ENCODE peak calls at places on chromosomes 13 and 19, in four cellular contexts. T is K562, M is HepG2, K is tibial nerve. A is an unnamed sample.

GRCh38 chr13:36275190-36276002 is 22.2 kb downstream of the CCDC169 start:
- DNase-seq in T (no peak), K (peak), M (peak), A (no peak)

GRCh38 chr19:435056-435706 is 25.7 kb downstream of the SHC2 start:
- DNase-seq in T (no peak), K (no peak), M (no peak), A (no peak)

GRCh38 chr19:13100031-13100588 is 2.5 kb downstream of the LYL1 start:
- DNase-seq in T (no peak), M (no peak), K (no peak), A (no peak)

GRCh38 chr19:8608858-8609209 is 1.7 kb downstream of the ADAMTS10 start:
- DNase-seq in M (no peak), K (no peak), T (no peak), A (no peak)

GRCh38 chr19:45163751-45164150 is 3.0 kb upstream of the NKPD1 start:
- DNase-seq in T (no peak), M (no peak), K (no peak), A (no peak)

GRCh38 chr13:73967397-73968165 is 166.6 kb downstream of the KLF12 start:
- DNase-seq in K (no peak), M (no peak), T (no peak), A (no peak)

GRCh38 chr19:13588953-13589833 is 82.9 kb upstream of the CACNA1A start:
- DNase-seq in M (peak), T (peak), K (peak), A (peak)

GRCh38 chr13:27628081-27628480 is 6.4 kb downstream of the POLR1D start:
- DNase-seq in T (no peak), M (no peak), K (no peak), A (no peak)

GRCh38 chr13:97574926-97575325 is 141.0 kb downstream of the RAP2A start:
- DNase-seq in T (no peak), K (no peak), M (peak), A (no peak)

GRCh38 chr13:50993371-50993770 is 83.8 kb downstream of the RNASEH2B start:
- DNase-seq in K (no peak), T (no peak), M (no peak), A (no peak)

GRCh38 chr13:50989476-50989875 is 79.9 kb downstream of the RNASEH2B start:
- DNase-seq in K (peak), M (peak), T (peak), A (no peak)

GRCh38 chr13:50991624-50992610 is 82.3 kb downstream of the RNASEH2B start:
- DNase-seq in K (no peak), T (no peak), M (no peak), A (no peak)

GRCh38 chr13:50990050-50990449 is 80.5 kb downstream of the RNASEH2B start:
- DNase-seq in T (peak), M (no peak), K (no peak), A (no peak)

DNA sequence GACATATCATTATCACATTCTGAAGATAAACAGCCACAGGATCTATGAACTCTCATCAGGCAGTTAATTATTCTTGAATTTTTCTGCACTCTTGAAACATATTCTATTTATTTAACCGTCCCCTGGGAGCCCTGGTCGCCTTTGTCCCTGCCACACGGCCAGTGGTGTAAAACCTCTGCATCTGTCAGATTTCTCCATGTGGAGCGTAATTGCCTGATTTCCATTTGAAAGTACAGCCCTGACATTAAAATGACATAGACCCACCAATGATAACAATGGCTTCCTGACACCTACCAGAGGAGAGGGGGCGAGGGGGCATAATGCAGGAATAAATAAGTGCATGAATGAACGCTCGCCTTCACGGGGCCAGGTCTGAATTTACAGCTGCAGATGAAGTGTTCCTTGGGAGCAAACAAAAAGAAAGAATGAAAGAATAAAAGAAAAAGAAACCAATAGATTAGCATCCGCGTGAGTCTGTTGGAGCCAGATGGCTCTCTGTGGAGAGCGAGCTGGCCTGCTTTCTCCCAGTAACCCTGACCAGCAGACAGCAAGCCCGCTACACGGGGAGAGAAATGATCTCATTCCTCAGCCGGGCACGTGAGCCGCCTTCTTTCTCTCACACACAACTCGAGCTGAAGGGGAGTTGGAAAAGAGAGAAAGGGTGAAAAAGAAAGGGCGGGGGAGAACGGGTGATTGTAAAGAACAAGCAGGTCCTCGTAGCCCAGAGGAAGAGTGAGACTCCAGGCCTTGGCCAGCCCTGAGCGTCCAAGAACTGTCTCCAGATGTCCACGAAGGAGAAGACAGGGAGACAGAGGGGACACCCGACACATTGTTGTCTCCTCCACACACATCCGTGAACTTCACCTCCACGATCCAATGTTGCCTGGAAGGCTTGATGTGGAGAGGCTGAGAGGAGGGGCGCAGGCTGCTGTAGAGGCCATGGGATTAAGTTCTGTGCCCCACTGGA is 81.2 kb downstream of the RNASEH2B start:
- DNase-seq in T (no peak), M (no peak), K (peak), A (no peak)
- TF ChIP-seq EP300 in T (no peak), M (no peak), K (peak), A (no peak)

GRCh38 chr19:10513223-10513622 is 4.0 kb downstream of the S1PR5 start:
- DNase-seq in K (no peak), T (no peak), M (no peak), A (no peak)
- H3K27ac ChIP-seq in K (no peak), T (no peak), M (no peak), A (no peak)

GRCh38 chr13:39941236-39941635 is 285.8 kb downstream of the COG6 start:
- DNase-seq in T (no peak), M (no peak), K (no peak), A (no peak)

GRCh38 chr13:39943711-39944110 is 288.2 kb downstream of the COG6 start:
- DNase-seq in K (no peak), M (no peak), T (no peak), A (no peak)

GRCh38 chr13:39942177-39942900 is 286.9 kb downstream of the COG6 start:
- DNase-seq in K (no peak), T (no peak), M (no peak), A (no peak)

GRCh38 chr13:39945226-39945625 is 289.8 kb downstream of the COG6 start:
- DNase-seq in K (no peak), T (no peak), M (no peak), A (no peak)

DNA sequence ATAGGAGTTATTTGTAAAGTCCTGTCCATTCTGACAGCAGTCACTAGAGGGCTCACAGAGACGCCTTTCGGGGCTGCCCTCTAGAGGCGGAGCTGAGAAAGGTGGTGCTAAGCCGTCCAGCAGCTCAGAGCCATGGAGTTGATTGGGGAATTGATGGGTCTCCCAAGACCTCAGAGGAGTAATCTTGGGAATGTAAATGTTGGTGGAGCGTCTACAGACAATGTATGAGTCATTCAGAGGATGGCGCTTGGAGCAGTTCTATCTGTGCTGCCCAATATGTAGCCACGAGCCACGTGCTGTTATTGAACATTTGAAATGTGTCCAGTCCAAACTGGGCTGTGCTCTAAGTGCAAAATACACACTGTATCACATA is 287.4 kb downstream of the COG6 start:
- DNase-seq in K (peak), M (peak), T (peak), A (peak)
- TF ChIP-seq EP300 in K (peak), M (no peak), T (no peak), A (no peak)

GRCh38 chr13:107582171-107582570 is 633.2 kb downstream of the LIG4 start:
- DNase-seq in K (no peak), M (no peak), T (no peak), A (no peak)
- H3K27ac ChIP-seq in K (no peak), M (no peak), T (no peak), A (no peak)